ENCODE peak calls at places on chromosome 21, in ten cellular contexts. X is AG08396; R is neuronal stem cell; O is substantia nigra; F is tibial artery; V is cerebellar cortex; U is activated T-helper 9 cell treated with anti-CD3 and anti-CD28 coated beads, Interleukin-2, amount 50 U/mL, for 16 hours; N is ELF-1; L is HTR-8/SVneo; G is Calu3. H is an unnamed sample.

GRCh38 chr21:15687208-15687607 is 42.6 kb upstream of the USP25 start:
- DNase-seq in X (no peak), R (no peak), O (no peak), F (no peak), V (no peak), U (no peak), N (no peak), L (no peak), G (no peak), H (no peak)

GRCh38 chr21:44527156-44527982 is 12.6 kb downstream of the KRTAP10-1 start:
- DNase-seq in X (no peak), R (no peak), O (no peak), F (peak), V (no peak), U (no peak), N (no peak), L (no peak), G (no peak), H (no peak)

GRCh38 chr21:28633803-28634572 is 358.7 kb downstream of the LTN1 start:
- DNase-seq in X (no peak), R (no peak), O (no peak), F (peak), V (no peak), U (no peak), N (no peak), L (no peak), G (no peak), H (no peak)

GRCh38 chr21:45590246-45590725 is 48.0 kb upstream of the SLC19A1 start:
- DNase-seq in X (peak), R (no peak), O (no peak), F (peak), V (no peak), U (peak), N (peak), L (peak), G (no peak), H (no peak)

GRCh38 chr21:46477765-46478164 is 19.1 kb downstream of the DIP2A start:
- DNase-seq in X (no peak), R (no peak), O (no peak), F (no peak), V (no peak), U (no peak), N (no peak), L (no peak), G (no peak), H (peak)

GRCh38 chr21:37445228-37445627 is 78.7 kb downstream of the DYRK1A start:
- DNase-seq in X (peak), R (no peak), O (no peak), F (no peak), V (no peak), U (no peak), N (no peak), L (no peak), G (no peak), H (no peak)

GRCh38 chr21:17829472-17829871 is 10.3 kb upstream of the C21orf91 start:
- DNase-seq in X (peak), R (no peak), O (no peak), F (no peak), V (no peak), U (no peak), N (no peak), L (no peak), G (no peak), H (no peak)

GRCh38 chr21:45517249-45518065 is 24.8 kb downstream of the SLC19A1 start:
- DNase-seq in X (no peak), R (no peak), O (no peak), F (no peak), V (no peak), U (no peak), N (no peak), L (no peak), G (no peak), H (no peak)

GRCh38 chr21:39263372-39263771 is 50.1 kb downstream of the BRWD1 start:
- DNase-seq in X (peak), R (no peak), O (no peak), F (no peak), V (no peak), U (no peak), N (no peak), L (no peak), G (no peak), H (no peak)